ENCODE peak calls at places on chromosome 1, in four cellular contexts. One of them, this sample, is unnamed.

GRCh38 chr1:26789953-26790352 is 2.2 kb downstream of the PIGV start:
- DNase-seq in AG20443: no peak
- DNase-seq in NCI-H1694 treated with DMSO at 0.1 percent for 48 hours: no peak
- DNase-seq in brain microvascular endothelial cell: no peak
- DNase-seq in this sample: no peak

GRCh38 chr1:2413495-2414296 is 1.3 kb upstream of the PEX10 start:
- DNase-seq in brain microvascular endothelial cell: no peak
- DNase-seq in NCI-H1694 treated with DMSO at 0.1 percent for 48 hours: no peak
- DNase-seq in AG20443: no peak
- DNase-seq in this sample: no peak

GRCh38 chr1:208164609-208165008 is 79.6 kb downstream of the PLXNA2 start:
- DNase-seq in AG20443: no peak
- DNase-seq in NCI-H1694 treated with DMSO at 0.1 percent for 48 hours: no peak
- DNase-seq in brain microvascular endothelial cell: no peak
- DNase-seq in this sample: no peak

GRCh38 chr1:171110485-171111340 is 20.0 kb downstream of the FMO3 start:
- DNase-seq in AG20443: no peak
- DNase-seq in NCI-H1694 treated with DMSO at 0.1 percent for 48 hours: no peak
- DNase-seq in brain microvascular endothelial cell: no peak
- DNase-seq in this sample: peak; percentile 29

GRCh38 chr1:5858246-5858645 is 134.0 kb downstream of the NPHP4 start:
- DNase-seq in NCI-H1694 treated with DMSO at 0.1 percent for 48 hours: no peak
- DNase-seq in brain microvascular endothelial cell: no peak
- DNase-seq in AG20443: no peak
- DNase-seq in this sample: no peak

GRCh38 chr1:180508725-180509097 is 6.3 kb upstream of the ACBD6 start:
- DNase-seq in NCI-H1694 treated with DMSO at 0.1 percent for 48 hours: no peak
- DNase-seq in AG20443: no peak
- DNase-seq in brain microvascular endothelial cell: no peak
- DNase-seq in this sample: no peak

GRCh38 chr1:75615664-75616435 is 4.9 kb upstream of the SLC44A5 start:
- DNase-seq in AG20443: peak; percentile 85
- DNase-seq in brain microvascular endothelial cell: no peak
- DNase-seq in NCI-H1694 treated with DMSO at 0.1 percent for 48 hours: peak; percentile 24
- DNase-seq in this sample: peak; percentile 24

GRCh38 chr1:42658880-42659337 is 686 bp downstream of the PPIH start:
- DNase-seq in brain microvascular endothelial cell: peak; percentile 31
- DNase-seq in AG20443: peak; percentile 25
- DNase-seq in NCI-H1694 treated with DMSO at 0.1 percent for 48 hours: no peak
- DNase-seq in this sample: peak; percentile 33